ENCODE peak calls at places on chromosome 2, in ten cellular contexts. E is aorta; O is PC-9; X is GM23248; T is upper lobe of right lung; P is neuronal stem cell; M is effector memory CD4-positive, alpha-beta T cell; G is heart right ventricle; A is heart left ventricle; S is H1. R is an unnamed sample. For H3K4me1, the result is how much of the 10 kb centered on the place peaks cover.

GRCh38 chr2:41711736-41712135 is 336.1 kb upstream of the PKDCC start:
- DNase-seq in A (no peak), M (no peak), P (no peak), T (no peak), S (no peak), X (no peak), E (no peak), O (no peak), G (no peak), R (no peak)

GRCh38 chr2:168649562-168649961 is 152.9 kb upstream of the NOSTRIN start:
- DNase-seq in M (no peak), O (no peak), X (no peak), S (no peak), P (no peak), A (no peak), E (no peak), G (no peak), T (no peak), R (no peak)

GRCh38 chr2:3105814-3106569 is 271.6 kb downstream of the EIPR1 start:
- DNase-seq in E (no peak), X (no peak), P (no peak), G (no peak), A (no peak), S (peak), M (no peak), T (peak), O (no peak), R (no peak)

GRCh38 chr2:198314559-198315153 is 510.3 kb downstream of the PLCL1 start:
- DNase-seq in E (no peak), M (no peak), G (no peak), O (peak), T (no peak), S (no peak), A (no peak), X (peak), P (peak), R (no peak)

GRCh38 chr2:48531141-48531648 is 1.2 kb downstream of the STON1 start:
- DNase-seq in X (peak), E (no peak), M (no peak), G (no peak), O (no peak), P (peak), A (peak), S (no peak), T (no peak), R (no peak)

GRCh38 chr2:161199885-161200284 is 39.7 kb downstream of the TANK start:
- DNase-seq in A (no peak), P (no peak), M (no peak), G (no peak), E (no peak), S (no peak), O (no peak), T (no peak), X (no peak), R (no peak)

GRCh38 chr2:55985406-55985805 is 61.8 kb upstream of the EFEMP1 start:
- DNase-seq in X (no peak), E (no peak), S (no peak), M (no peak), A (no peak), T (no peak), O (no peak), P (no peak), G (no peak), R (no peak)

GRCh38 chr2:177584293-177584692 is 191.7 kb downstream of the AGPS start:
- DNase-seq in G (no peak), O (no peak), X (no peak), S (no peak), A (no peak), M (no peak), E (no peak), T (no peak), P (no peak), R (no peak)

GRCh38 chr2:22153974-22154373 is 1030.2 kb downstream of the TDRD15 start:
- DNase-seq in P (no peak), T (no peak), E (no peak), O (no peak), A (no peak), X (no peak), G (no peak), M (no peak), S (no peak), R (no peak)

GRCh38 chr2:41870948-41871522 is 176.8 kb upstream of the PKDCC start:
- DNase-seq in G (no peak), E (peak), M (no peak), T (no peak), S (peak), X (peak), A (no peak), P (no peak), O (no peak), R (no peak)

GRCh38 chr2:231707625-231708049 is 688 bp upstream of the PTMA start:
- DNase-seq in G (no peak), A (no peak), X (peak), O (no peak), T (no peak), P (no peak), S (peak), E (no peak), M (no peak), R (no peak)

GRCh38 chr2:22904126-22904684 is 480.8 kb upstream of the KLHL29 start:
- DNase-seq in O (peak), G (peak), E (peak), M (no peak), T (peak), P (peak), A (no peak), X (peak), S (peak), R (peak)

GRCh38 chr2:168192839-168193616 is 54.4 kb downstream of the STK39 start:
- DNase-seq in T (no peak), O (no peak), S (no peak), A (no peak), X (no peak), G (no peak), M (peak), E (no peak), P (no peak), R (no peak)

GRCh38 chr2:160932960-160933359 is 227.3 kb upstream of the TANK start:
- DNase-seq in M (no peak), G (no peak), T (no peak), E (no peak), X (peak), P (no peak), A (no peak), O (peak), S (no peak), R (no peak)

GRCh38 chr2:68196120-68196716 is 38.5 kb downstream of the PNO1 start:
- DNase-seq in E (no peak), P (no peak), T (no peak), M (peak), X (peak), O (no peak), G (no peak), A (no peak), S (no peak), R (peak)

GRCh38 chr2:225275443-225275842 is 124.1 kb upstream of the NYAP2 start:
- DNase-seq in M (no peak), X (no peak), O (no peak), A (no peak), G (no peak), S (no peak), T (no peak), E (no peak), P (no peak), R (no peak)

GRCh38 chr2:239587836-239588235 is 187.0 kb upstream of the HDAC4 start:
- DNase-seq in G (no peak), T (no peak), M (no peak), S (no peak), P (no peak), O (no peak), X (no peak), A (no peak), E (peak), R (peak)

GRCh38 chr2:143675006-143675405 is 545.8 kb downstream of the ARHGAP15 start:
- DNase-seq in O (no peak), A (no peak), E (no peak), G (no peak), S (no peak), M (no peak), P (no peak), T (no peak), X (no peak), R (no peak)

GRCh38 chr2:85216051-85216431 is 82.8 kb downstream of the TCF7L1 start:
- DNase-seq in A (no peak), P (no peak), T (no peak), X (no peak), E (no peak), S (no peak), M (no peak), G (no peak), O (no peak), R (no peak)

GRCh38 chr2:70961648-70961994 is 16.8 kb upstream of the ANKRD53 start:
- DNase-seq in A (no peak), T (no peak), E (peak), P (no peak), S (no peak), X (no peak), M (no peak), G (no peak), O (no peak), R (peak)

GRCh38 chr2:88597168-88597567 is 30.1 kb downstream of the EIF2AK3 start:
- DNase-seq in G (no peak), P (no peak), E (no peak), A (no peak), O (no peak), X (no peak), M (no peak), S (no peak), T (no peak), R (no peak)

GRCh38 chr2:176079851-176080539 is 3.8 kb downstream of the EVX2 start:
- DNase-seq in G (peak), E (peak), T (peak), O (no peak), P (no peak), A (no peak), X (peak), S (peak), M (no peak), R (peak)

GRCh38 chr2:144860421-144860820 is 340.5 kb upstream of the ZEB2 start:
- DNase-seq in S (no peak), M (no peak), O (no peak), G (no peak), P (no peak), X (no peak), A (no peak), T (no peak), E (no peak), R (no peak)

GRCh38 chr2:84957771-84958134 is 13.2 kb upstream of the KCMF1 start:
- DNase-seq in P (no peak), O (no peak), X (no peak), S (no peak), G (no peak), T (no peak), A (no peak), E (no peak), M (no peak), R (no peak)

GRCh38 chr2:224882291-224883171 is 159.7 kb downstream of the DOCK10 start:
- DNase-seq in S (no peak), T (no peak), X (peak), O (no peak), A (no peak), P (no peak), E (no peak), M (no peak), G (no peak), R (no peak)

GRCh38 chr2:74902281-74902860 is 56.1 kb upstream of the POLE4 start:
- DNase-seq in P (no peak), T (no peak), X (no peak), E (no peak), A (no peak), S (no peak), M (no peak), O (no peak), G (no peak), R (no peak)

GRCh38 chr2:56444339-56444738 is 260.5 kb downstream of the CCDC85A start:
- DNase-seq in O (peak), M (no peak), E (peak), X (no peak), S (no peak), P (no peak), G (peak), A (peak), T (peak), R (no peak)

GRCh38 chr2:234621120-234621519 is 124.2 kb upstream of the ARL4C start:
- DNase-seq in G (no peak), P (no peak), M (no peak), A (no peak), E (no peak), X (no peak), S (no peak), O (no peak), T (no peak), R (no peak)

GRCh38 chr2:209340522-209340921 is 83.3 kb upstream of the MAP2 start:
- DNase-seq in S (no peak), T (no peak), P (no peak), E (no peak), O (peak), G (no peak), A (no peak), M (no peak), X (no peak), R (no peak)

GRCh38 chr2:216350214-216350789 is 22.0 kb downstream of the MARCHF4 start:
- DNase-seq in P (no peak), X (peak), A (no peak), O (no peak), S (peak), M (no peak), G (no peak), T (no peak), E (no peak), R (no peak)

GRCh38 chr2:86787701-86788100 is 3.0 kb downstream of the CD8A start:
- DNase-seq in G (no peak), A (peak), T (no peak), O (no peak), M (no peak), E (no peak), S (no peak), P (no peak), X (no peak), R (peak)

GRCh38 chr2:197296861-197297260 is 13.7 kb downstream of the ANKRD44 start:
- DNase-seq in T (no peak), E (no peak), X (no peak), M (no peak), A (no peak), S (no peak), G (no peak), O (no peak), P (no peak), R (no peak)

GRCh38 chr2:174026122-174026845 is 61.1 kb upstream of the SP3 start:
- DNase-seq in T (no peak), X (peak), A (no peak), O (peak), E (no peak), S (no peak), G (peak), M (no peak), P (no peak), R (no peak)

GRCh38 chr2:158686166-158686792 is 108.8 kb upstream of the DAPL1 start:
- DNase-seq in E (no peak), A (no peak), O (no peak), G (peak), S (no peak), T (no peak), P (no peak), X (peak), M (no peak), R (peak)

GRCh38 chr2:149387411-149387810 is 57.0 kb downstream of the LYPD6 start:
- DNase-seq in O (no peak), X (peak), E (no peak), P (no peak), S (no peak), A (no peak), M (no peak), T (no peak), G (no peak), R (no peak)

GRCh38 chr2:120346667-120347358 is 877 bp downstream of the INHBB start:
- DNase-seq in E (no peak), T (no peak), X (peak), A (no peak), M (no peak), P (no peak), G (no peak), O (peak), S (peak), R (peak)

GRCh38 chr2:74655579-74655978 is 1.5 kb downstream of the SEMA4F start:
- DNase-seq in A (no peak), P (no peak), M (no peak), X (no peak), T (no peak), S (no peak), G (no peak), E (no peak), O (no peak), R (no peak)

GRCh38 chr2:159855153-159856140 is 57.4 kb upstream of the CD302 start:
- DNase-seq in G (no peak), P (no peak), M (no peak), O (no peak), A (no peak), S (no peak), T (no peak), X (peak), E (no peak), R (no peak)

GRCh38 chr2:834233-834632 is 116.4 kb upstream of the SNTG2 start:
- DNase-seq in T (no peak), G (no peak), O (no peak), A (no peak), E (no peak), S (no peak), M (no peak), X (no peak), P (no peak), R (no peak)

GRCh38 chr2:105798595-105798994 is 53.9 kb downstream of the NCK2 start:
- DNase-seq in X (no peak), A (no peak), T (no peak), M (peak), O (no peak), G (no peak), P (no peak), E (no peak), S (no peak), R (no peak)

DNA sequence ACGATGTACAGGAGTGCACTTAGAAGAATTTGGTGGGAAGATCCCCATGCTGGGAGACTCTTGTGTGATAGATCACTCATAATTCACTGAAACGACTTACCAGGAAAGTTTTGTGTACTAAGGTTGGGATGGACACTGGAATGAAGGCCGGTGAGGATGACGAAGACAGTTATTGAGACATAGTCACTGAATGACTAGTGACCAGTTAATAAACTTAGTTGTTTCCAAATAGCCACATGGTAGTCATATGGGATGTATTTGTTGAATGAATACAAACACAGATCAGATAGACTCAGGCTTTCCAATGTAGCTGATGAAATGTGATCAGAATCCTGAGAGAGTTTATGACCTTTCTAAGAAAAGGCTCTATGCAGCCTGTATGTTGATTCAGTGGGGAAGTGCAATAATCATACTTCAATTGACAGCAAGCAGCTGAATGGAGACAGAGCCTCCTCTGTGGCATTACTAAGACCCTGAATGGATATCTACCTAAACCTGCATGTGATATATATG is 20.4 kb downstream of the GDF7 start:
- DNase-seq in A (no peak), P (no peak), O (no peak), G (no peak), T (no peak), M (no peak), S (no peak), E (no peak), X (peak), R (no peak)
- H3K4me1 ChIP-seq in A (under half), P (under half), O (under half), G (under half), T (under half), M (under half), S (under half), E (under half), X (under half), R (under half)

DNA sequence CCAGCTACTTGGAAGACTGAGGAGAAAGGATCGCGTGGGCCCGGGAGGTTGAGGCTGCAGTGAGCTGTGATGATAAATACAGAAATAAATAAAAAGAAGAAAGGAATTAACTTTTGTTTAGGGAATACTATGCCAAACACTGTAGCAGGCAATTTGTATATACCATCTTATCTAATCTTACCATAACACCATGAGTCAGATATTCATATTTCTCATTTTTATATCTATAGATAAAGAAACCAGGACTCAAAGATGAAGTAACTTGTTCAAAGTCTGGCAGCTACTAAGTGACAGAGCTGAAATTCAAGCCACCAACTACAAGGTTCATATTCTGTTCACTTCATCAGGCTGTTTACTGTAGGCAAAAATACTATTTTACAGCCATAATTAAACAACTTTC is 119.2 kb upstream of the SLC39A10 start:
- DNase-seq in X (no peak), G (no peak), E (no peak), A (no peak), T (no peak), P (no peak), O (no peak), M (no peak), S (no peak), R (no peak)
- H3K4me1 ChIP-seq in X (under half), G (under half), E (under half), A (under half), T (under half), P (under half), O (under half), M (under half), S (under half), R (under half)

GRCh38 chr2:61178603-61179545 is 16.9 kb downstream of the C2orf74 start:
- DNase-seq in G (peak), M (no peak), P (no peak), X (peak), O (no peak), A (no peak), E (no peak), T (peak), S (peak), R (no peak)
- H3K4me1 ChIP-seq in G (half or more), M (under half), P (under half), X (under half), O (under half), A (under half), E (under half), T (under half), S (under half), R (under half)

DNA sequence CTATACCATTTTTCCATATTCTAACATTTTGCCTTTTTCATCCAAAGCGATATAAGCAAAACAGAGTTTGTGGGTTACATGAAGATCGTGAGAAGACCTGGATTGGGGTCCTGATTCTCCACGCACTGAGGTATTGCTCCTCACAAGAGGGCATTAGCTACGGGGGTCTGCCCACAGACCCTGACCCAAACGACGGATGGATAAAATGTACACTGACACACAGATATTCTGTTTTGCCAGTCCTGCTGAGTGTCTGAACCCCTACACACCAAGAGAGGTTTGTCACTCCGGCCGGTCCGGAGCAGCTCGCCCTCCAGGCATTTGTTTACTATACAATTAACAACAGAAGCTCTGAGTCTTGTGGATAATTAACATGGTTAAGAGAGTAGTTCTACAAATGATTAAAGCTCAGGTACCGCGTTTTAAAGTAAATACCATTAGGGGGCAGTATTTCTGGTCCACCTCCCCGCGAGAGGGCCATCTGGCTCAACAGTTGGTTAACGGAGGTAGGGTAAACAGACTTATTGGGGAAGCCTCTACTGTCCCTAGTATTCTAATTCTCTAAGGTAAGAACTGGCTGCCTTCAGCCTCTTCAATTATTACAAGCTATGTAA is 28.4 kb downstream of the SCYGR8 start:
- DNase-seq in X (peak), S (peak), M (no peak), A (no peak), T (no peak), P (no peak), E (no peak), O (no peak), G (no peak), R (no peak)
- H3K4me1 ChIP-seq in X (under half), S (under half), M (under half), A (under half), T (under half), P (under half), E (under half), O (under half), G (under half), R (under half)

GRCh38 chr2:233459426-233459825 is 105.1 kb downstream of the DGKD start:
- DNase-seq in M (no peak), P (no peak), A (no peak), O (no peak), E (no peak), S (no peak), X (no peak), G (no peak), T (no peak), R (no peak)
- H3K4me1 ChIP-seq in M (under half), P (under half), A (under half), O (under half), E (under half), S (under half), X (under half), G (under half), T (under half), R (under half)

R was measured in testis.